ENCODE peak calls at places on chromosomes 11 and 22, in seven cellular contexts. V is PC-3, U is HCT116, H is OCI-LY7, L is IMR-90, D is fibroblast of lung, F is GM23248. T is an unnamed sample.
A peak's percentile ranks its signal among the peaks of the same experiment; 100 is the strongest.

GRCh38 chr11:62139526-62140301 is 15.9 kb downstream of the INCENP start:
- DNase-seq in H (no peak), L (no peak), U (no peak), F (no peak), V (no peak), D (no peak), T (no peak)

GRCh38 chr22:23894710-23895598 is 771 bp downstream of the MIF start:
- DNase-seq in H (peak; percentile 88), D (peak; percentile 79), V (peak; percentile 79), L (peak; percentile 63), U (peak; percentile 76), F (peak; percentile 85), T (peak; percentile 92)

GRCh38 chr11:8230178-8230859 is 33.4 kb downstream of the LMO1 start:
- DNase-seq in U (no peak), L (no peak), H (no peak), F (no peak), D (no peak), V (no peak), T (no peak)

GRCh38 chr11:86587559-86588193 is 84.7 kb downstream of the ME3 start:
- DNase-seq in F (no peak), H (no peak), V (no peak), L (no peak), U (no peak), D (no peak), T (no peak)

GRCh38 chr11:19241260-19242183 is 777 bp upstream of the E2F8 start:
- DNase-seq in U (no peak), D (no peak), H (peak; percentile 86), L (no peak), F (peak; percentile 33), V (peak; percentile 63), T (peak; percentile 41)

GRCh38 chr11:18706330-18707243 is 8.0 kb downstream of the TMEM86A start:
- DNase-seq in U (no peak), F (peak; percentile 26), D (peak; percentile 53), L (no peak), V (no peak), H (peak; percentile 51), T (no peak)

GRCh38 chr11:45030778-45031177 is 80.1 kb upstream of the TP53I11 start:
- DNase-seq in F (no peak), H (no peak), L (no peak), V (no peak), U (no peak), D (no peak), T (no peak)

GRCh38 chr11:64340671-64341335 is 799 bp downstream of the CCDC88B start:
- DNase-seq in D (no peak), L (no peak), H (peak; percentile 78), U (no peak), F (peak; percentile 25), V (no peak), T (peak; percentile 34)

GRCh38 chr11:79678780-79679468 is 238.1 kb upstream of the TENM4 start:
- DNase-seq in D (no peak), L (no peak), H (no peak), V (no peak), F (no peak), U (no peak), T (no peak)

GRCh38 chr11:120563698-120564572 is 52.4 kb downstream of the GRIK4 start:
- DNase-seq in L (no peak), F (no peak), U (no peak), V (no peak), H (no peak), D (peak; percentile 28), T (peak; percentile 71)

GRCh38 chr11:104134760-104135159 is 29.2 kb downstream of the PDGFD start:
- DNase-seq in H (no peak), V (peak; percentile 64), D (no peak), L (peak; percentile 57), U (no peak), F (peak; percentile 63), T (peak; percentile 20)

GRCh38 chr22:28018461-28018927 is 99.4 kb upstream of the PITPNB start:
- DNase-seq in V (no peak), D (no peak), L (no peak), U (no peak), H (no peak), F (no peak), T (no peak)

GRCh38 chr22:43921361-43921760 is 2.2 kb upstream of the PNPLA3 start:
- DNase-seq in U (peak; percentile 52), D (peak; percentile 58), V (peak; percentile 73), L (peak; percentile 77), H (no peak), F (peak; percentile 87), T (no peak)

GRCh38 chr11:104094576-104094975 is 58.1 kb downstream of the DDI1 start:
- DNase-seq in U (no peak), V (no peak), H (no peak), L (peak; percentile 66), D (no peak), F (peak; percentile 62), T (no peak)

GRCh38 chr11:129992161-129992944 is 10.3 kb downstream of the PRDM10 start:
- DNase-seq in F (peak; percentile 24), V (peak; percentile 53), H (peak; percentile 91), D (peak; percentile 8), L (peak; percentile 22), U (peak; percentile 48), T (peak; percentile 78)

GRCh38 chr22:38133331-38133730 is 22.8 kb upstream of the BAIAP2L2 start:
- DNase-seq in D (no peak), L (no peak), F (no peak), U (no peak), H (no peak), V (no peak), T (no peak)

GRCh38 chr11:104891135-104891534 is 7.1 kb downstream of the CASP12 start:
- DNase-seq in L (peak; percentile 90), V (peak; percentile 6), U (no peak), H (no peak), D (no peak), F (no peak), T (no peak)

GRCh38 chr22:47448231-47449035 is 686.0 kb downstream of the TBC1D22A start:
- DNase-seq in F (no peak), D (no peak), H (no peak), L (no peak), U (no peak), V (no peak), T (no peak)

GRCh38 chr11:13761250-13761649 is 92.8 kb downstream of the FAR1 start:
- DNase-seq in V (no peak), D (no peak), F (peak; percentile 24), H (no peak), U (no peak), L (peak; percentile 22), T (no peak)

GRCh38 chr22:45511847-45512261 is 9.2 kb downstream of the FBLN1 start:
- DNase-seq in H (no peak), U (no peak), D (peak; percentile 98), L (peak; percentile 93), V (no peak), F (peak; percentile 95), T (peak; percentile 57)
- H2AFZ ChIP-seq in H (no peak overlapping the region), U (no peak overlapping the region), D (no peak overlapping the region), L (peak overlapping the region; percentile 4), V (no peak overlapping the region), F (peak overlapping the region; percentile 39), T (no peak overlapping the region)

DNA sequence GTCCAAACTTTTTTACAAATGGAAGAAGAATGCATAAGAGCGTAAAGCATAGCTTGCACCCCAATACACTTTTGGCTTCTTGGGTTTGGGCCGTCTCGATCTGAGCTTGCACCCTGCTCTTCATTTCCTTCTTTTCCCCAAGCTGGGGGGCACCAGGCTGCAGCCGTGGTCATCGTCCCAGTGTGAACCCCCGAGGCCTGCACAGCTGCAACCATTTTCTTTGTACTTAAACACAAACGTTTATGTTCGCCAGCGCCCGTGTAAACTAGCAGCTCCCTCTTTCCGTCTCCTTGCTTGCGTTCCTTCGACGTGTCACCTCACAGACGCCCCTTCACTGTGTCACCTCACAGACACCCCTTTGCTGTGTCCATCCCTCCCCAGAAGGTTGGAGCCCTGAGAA is 10.1 kb downstream of the KRTAP5-5 start:
- DNase-seq in F (no peak), U (no peak), L (no peak), V (no peak), H (no peak), D (no peak), T (no peak)
- H2AFZ ChIP-seq in F (no peak overlapping the region), U (no peak overlapping the region), L (no peak overlapping the region), V (no peak overlapping the region), H (no peak overlapping the region), D (no peak overlapping the region), T (no peak overlapping the region)

GRCh38 chr11:35511666-35512065 is 13.8 kb downstream of the PAMR1 start:
- DNase-seq in F (peak; percentile 95), U (no peak), D (peak; percentile 41), L (peak; percentile 91), H (no peak), V (peak; percentile 72), T (no peak)
- H2AFZ ChIP-seq in F (peak overlapping the region; percentile 29), U (no peak overlapping the region), D (no peak overlapping the region), L (peak overlapping the region; percentile 9), H (no peak overlapping the region), V (no peak overlapping the region), T (no peak overlapping the region)

GRCh38 chr11:112265659-112266409 is 5.2 kb upstream of the PLET1 start:
- DNase-seq in U (no peak), H (no peak), L (peak; percentile 34), V (no peak), F (peak; percentile 22), D (no peak), T (peak; percentile 22)

GRCh38 chr11:112255075-112255739 is 5.5 kb downstream of the PLET1 start:
- DNase-seq in H (no peak), F (peak; percentile 42), L (peak; percentile 88), U (no peak), D (peak; percentile 89), V (peak; percentile 94), T (no peak)

GRCh38 chr11:112266410-112266778 is 5.7 kb upstream of the PLET1 start:
- DNase-seq in H (no peak), V (no peak), L (no peak), U (no peak), D (no peak), F (no peak), T (no peak)

DNA sequence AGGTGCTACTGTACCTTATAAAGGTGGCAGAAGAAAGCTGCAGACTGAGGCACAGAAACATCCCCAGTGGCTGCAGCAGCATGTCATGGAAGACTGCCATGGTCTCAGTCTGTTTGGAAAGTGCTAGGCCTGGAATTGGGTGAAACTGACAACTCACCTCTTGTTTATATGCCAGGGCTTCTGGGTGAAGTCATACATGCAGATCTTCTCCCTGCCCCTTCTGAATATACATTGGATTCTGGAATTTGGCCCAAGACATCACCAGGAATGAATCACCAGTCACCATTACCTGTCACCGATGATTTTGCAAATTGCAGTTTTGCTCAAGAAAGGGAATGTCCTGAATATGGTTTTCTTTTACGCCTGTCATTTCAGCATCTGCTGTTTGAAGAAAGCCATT is at the start of gene PLET1:
- DNase-seq in U (no peak), L (peak; percentile 30), D (no peak), V (peak; percentile 83), H (no peak), F (peak; percentile 7), T (no peak)
- H2AFZ ChIP-seq in U (no peak within 1 kb of the TSS), L (no peak within 1 kb of the TSS), D (no peak within 1 kb of the TSS), V (peak within 1 kb of the TSS; percentile 23), H (no peak within 1 kb of the TSS), F (no peak within 1 kb of the TSS), T (no peak within 1 kb of the TSS)

DNA sequence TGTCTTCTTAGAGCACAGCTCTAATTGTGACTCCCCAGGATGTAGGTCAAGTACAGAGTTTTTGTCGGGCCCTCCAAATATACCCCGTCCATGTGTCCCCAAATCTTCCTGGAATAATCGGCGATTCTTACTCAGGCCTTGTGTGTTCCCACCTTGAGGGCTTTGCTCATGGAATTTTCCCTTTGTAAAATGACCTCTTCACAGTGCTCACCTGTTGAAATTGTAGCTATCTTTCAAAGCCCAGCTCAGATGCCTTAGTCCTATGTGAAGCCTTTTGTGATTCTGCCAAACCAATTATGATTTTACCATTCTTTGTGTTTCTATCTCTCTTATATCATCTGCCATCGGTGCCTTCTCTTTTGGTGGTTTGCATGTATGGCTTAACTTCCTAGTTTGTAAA is 30.1 kb upstream of the RAG2 start:
- DNase-seq in V (no peak), D (no peak), H (no peak), L (no peak), U (no peak), F (no peak), T (no peak)
- H2AFZ ChIP-seq in V (no peak overlapping the region), D (no peak overlapping the region), H (no peak overlapping the region), L (no peak overlapping the region), U (no peak overlapping the region), F (no peak overlapping the region), T (no peak overlapping the region)

T was measured in hepatocyte.